ENCODE peak calls at places on chromosomes 1 and 21, in five cellular contexts. One of them, this sample, is unnamed.

GRCh38 chr1:222817529-222817928 is 2.7 kb downstream of the DISP1 start:
- DNase-seq in EL: peak
- DNase-seq in endothelial cell: no peak
- DNase-seq in C1 segment of cervical spinal cord: peak
- DNase-seq in iris pigment epithelial cell: peak
- DNase-seq in this sample: no peak

GRCh38 chr1:230120949-230121381 is 53.9 kb downstream of the GALNT2 start:
- DNase-seq in EL: peak
- DNase-seq in endothelial cell: peak
- DNase-seq in C1 segment of cervical spinal cord: no peak
- DNase-seq in iris pigment epithelial cell: no peak
- DNase-seq in this sample: no peak

GRCh38 chr21:46126321-46127238 is 28.7 kb downstream of the COL6A2 start:
- DNase-seq in EL: no peak
- DNase-seq in endothelial cell: peak
- DNase-seq in C1 segment of cervical spinal cord: no peak
- DNase-seq in iris pigment epithelial cell: no peak
- DNase-seq in this sample: no peak

GRCh38 chr1:229070168-229070567 is 200.7 kb upstream of the RAB4A start:
- DNase-seq in EL: peak
- DNase-seq in endothelial cell: no peak
- DNase-seq in C1 segment of cervical spinal cord: peak
- DNase-seq in iris pigment epithelial cell: peak
- DNase-seq in this sample: no peak

GRCh38 chr21:27421654-27422053 is 454.8 kb upstream of the ADAMTS5 start:
- DNase-seq in EL: no peak
- DNase-seq in endothelial cell: no peak
- DNase-seq in C1 segment of cervical spinal cord: no peak
- DNase-seq in iris pigment epithelial cell: no peak
- DNase-seq in this sample: no peak

GRCh38 chr21:34198232-34199120 is 125.1 kb downstream of the MRPS6 start:
- DNase-seq in EL: no peak
- DNase-seq in endothelial cell: no peak
- DNase-seq in C1 segment of cervical spinal cord: no peak
- DNase-seq in iris pigment epithelial cell: no peak
- DNase-seq in this sample: peak

GRCh38 chr1:12177999-12178441 is 11.2 kb downstream of the TNFRSF1B start:
- DNase-seq in EL: peak
- DNase-seq in endothelial cell: no peak
- DNase-seq in C1 segment of cervical spinal cord: peak
- DNase-seq in iris pigment epithelial cell: peak
- DNase-seq in this sample: peak

GRCh38 chr1:211939876-211940468 is 95.4 kb downstream of the INTS7 start:
- DNase-seq in EL: no peak
- DNase-seq in endothelial cell: no peak
- DNase-seq in C1 segment of cervical spinal cord: no peak
- DNase-seq in iris pigment epithelial cell: no peak
- DNase-seq in this sample: peak

GRCh38 chr21:44949161-44950015 is 9.6 kb downstream of the SLX9 start:
- DNase-seq in EL: peak
- DNase-seq in endothelial cell: peak
- DNase-seq in C1 segment of cervical spinal cord: peak
- DNase-seq in iris pigment epithelial cell: peak
- DNase-seq in this sample: peak

GRCh38 chr1:32703479-32704291 is 1.1 kb upstream of the SYNC start:
- DNase-seq in EL: peak
- DNase-seq in endothelial cell: no peak
- DNase-seq in C1 segment of cervical spinal cord: peak
- DNase-seq in iris pigment epithelial cell: peak
- DNase-seq in this sample: no peak

GRCh38 chr1:89085781-89086180 is 20.8 kb upstream of the GBP1 start:
- DNase-seq in EL: peak
- DNase-seq in endothelial cell: no peak
- DNase-seq in C1 segment of cervical spinal cord: no peak
- DNase-seq in iris pigment epithelial cell: peak
- DNase-seq in this sample: peak

GRCh38 chr1:84152649-84153056 is 8.6 kb downstream of the PRKACB start:
- DNase-seq in EL: no peak
- DNase-seq in endothelial cell: no peak
- DNase-seq in C1 segment of cervical spinal cord: no peak
- DNase-seq in iris pigment epithelial cell: peak
- DNase-seq in this sample: peak

GRCh38 chr1:67052741-67053534 is 1.0 kb downstream of the SLC35D1 start:
- DNase-seq in EL: peak
- DNase-seq in endothelial cell: peak
- DNase-seq in C1 segment of cervical spinal cord: peak
- DNase-seq in iris pigment epithelial cell: peak
- DNase-seq in this sample: peak

GRCh38 chr1:21254335-21254951 is 35.8 kb downstream of the ECE1 start:
- DNase-seq in EL: no peak
- DNase-seq in endothelial cell: peak
- DNase-seq in C1 segment of cervical spinal cord: no peak
- DNase-seq in iris pigment epithelial cell: no peak
- DNase-seq in this sample: no peak

GRCh38 chr1:45205000-45205909 is 1.1 kb downstream of the ZSWIM5 start:
- DNase-seq in EL: peak
- DNase-seq in endothelial cell: peak
- DNase-seq in C1 segment of cervical spinal cord: no peak
- DNase-seq in iris pigment epithelial cell: peak
- DNase-seq in this sample: no peak

GRCh38 chr1:45200906-45201500 is 5.4 kb downstream of the ZSWIM5 start:
- DNase-seq in EL: peak
- DNase-seq in endothelial cell: no peak
- DNase-seq in C1 segment of cervical spinal cord: no peak
- DNase-seq in iris pigment epithelial cell: peak
- DNase-seq in this sample: no peak

GRCh38 chr1:112316254-112316653 is 79.8 kb upstream of the CTTNBP2NL start:
- DNase-seq in EL: no peak
- DNase-seq in endothelial cell: no peak
- DNase-seq in C1 segment of cervical spinal cord: no peak
- DNase-seq in iris pigment epithelial cell: no peak
- DNase-seq in this sample: no peak

GRCh38 chr1:89671775-89672488 is 39.0 kb downstream of the LRRC8C start:
- DNase-seq in EL: peak
- DNase-seq in endothelial cell: no peak
- DNase-seq in C1 segment of cervical spinal cord: no peak
- DNase-seq in iris pigment epithelial cell: peak
- DNase-seq in this sample: no peak

GRCh38 chr1:116432655-116433282 is 59.7 kb downstream of the ATP1A1 start:
- DNase-seq in EL: no peak
- DNase-seq in endothelial cell: no peak
- DNase-seq in C1 segment of cervical spinal cord: no peak
- DNase-seq in iris pigment epithelial cell: no peak
- DNase-seq in this sample: no peak

GRCh38 chr1:203751051-203751450 is 13.9 kb upstream of the LAX1 start:
- DNase-seq in EL: peak
- DNase-seq in endothelial cell: no peak
- DNase-seq in C1 segment of cervical spinal cord: no peak
- DNase-seq in iris pigment epithelial cell: peak
- DNase-seq in this sample: no peak

GRCh38 chr1:112675728-112676381 is 1.4 kb downstream of the MOV10 start:
- DNase-seq in EL: no peak
- DNase-seq in endothelial cell: no peak
- DNase-seq in C1 segment of cervical spinal cord: no peak
- DNase-seq in iris pigment epithelial cell: no peak
- DNase-seq in this sample: no peak

GRCh38 chr1:114081145-114082046 is 72.3 kb downstream of the SYT6 start:
- DNase-seq in EL: no peak
- DNase-seq in endothelial cell: no peak
- DNase-seq in C1 segment of cervical spinal cord: no peak
- DNase-seq in iris pigment epithelial cell: no peak
- DNase-seq in this sample: no peak

GRCh38 chr1:56156937-56157336 is 422.4 kb downstream of the PLPP3 start:
- DNase-seq in EL: no peak
- DNase-seq in endothelial cell: no peak
- DNase-seq in C1 segment of cervical spinal cord: no peak
- DNase-seq in iris pigment epithelial cell: no peak
- DNase-seq in this sample: no peak

GRCh38 chr1:30191154-30191702 is 532.2 kb downstream of the MATN1 start:
- DNase-seq in EL: peak
- DNase-seq in endothelial cell: no peak
- DNase-seq in C1 segment of cervical spinal cord: no peak
- DNase-seq in iris pigment epithelial cell: peak
- DNase-seq in this sample: peak

GRCh38 chr1:15617874-15618684 is 821 bp downstream of the DDI2 start:
- DNase-seq in EL: peak
- DNase-seq in endothelial cell: peak
- DNase-seq in C1 segment of cervical spinal cord: no peak
- DNase-seq in iris pigment epithelial cell: peak
- DNase-seq in this sample: no peak

GRCh38 chr1:231163831-231164427 is 2.1 kb downstream of the TRIM67 start:
- DNase-seq in EL: no peak
- DNase-seq in endothelial cell: no peak
- DNase-seq in C1 segment of cervical spinal cord: no peak
- DNase-seq in iris pigment epithelial cell: no peak
- DNase-seq in this sample: no peak

GRCh38 chr1:150061632-150062101 is 5.9 kb upstream of the VPS45 start:
- DNase-seq in EL: peak
- DNase-seq in endothelial cell: no peak
- DNase-seq in C1 segment of cervical spinal cord: peak
- DNase-seq in iris pigment epithelial cell: peak
- DNase-seq in this sample: no peak

GRCh38 chr1:39491146-39491921 is at the start of gene BMP8A:
- DNase-seq in EL: peak
- DNase-seq in endothelial cell: peak
- DNase-seq in C1 segment of cervical spinal cord: no peak
- DNase-seq in iris pigment epithelial cell: peak
- DNase-seq in this sample: peak

GRCh38 chr1:234977891-234978396 is 150.7 kb downstream of the TOMM20 start:
- DNase-seq in EL: no peak
- DNase-seq in endothelial cell: no peak
- DNase-seq in C1 segment of cervical spinal cord: no peak
- DNase-seq in iris pigment epithelial cell: no peak
- DNase-seq in this sample: no peak

GRCh38 chr1:58819719-58820118 is 35.9 kb upstream of the JUN start:
- DNase-seq in EL: no peak
- DNase-seq in endothelial cell: no peak
- DNase-seq in C1 segment of cervical spinal cord: no peak
- DNase-seq in iris pigment epithelial cell: peak
- DNase-seq in this sample: no peak

GRCh38 chr21:31334648-31335121 is 9.4 kb downstream of the TIAM1 start:
- DNase-seq in EL: no peak
- DNase-seq in endothelial cell: no peak
- DNase-seq in C1 segment of cervical spinal cord: no peak
- DNase-seq in iris pigment epithelial cell: peak
- DNase-seq in this sample: no peak

GRCh38 chr1:202684716-202685115 is 25.5 kb downstream of the SYT2 start:
- DNase-seq in EL: no peak
- DNase-seq in endothelial cell: no peak
- DNase-seq in C1 segment of cervical spinal cord: no peak
- DNase-seq in iris pigment epithelial cell: no peak
- DNase-seq in this sample: no peak

GRCh38 chr1:184664042-184664659 is 90.5 kb downstream of the EDEM3 start:
- DNase-seq in EL: peak
- DNase-seq in endothelial cell: peak
- DNase-seq in C1 segment of cervical spinal cord: peak
- DNase-seq in iris pigment epithelial cell: peak
- DNase-seq in this sample: peak

GRCh38 chr1:9181990-9182783 is 52.4 kb upstream of the H6PD start:
- DNase-seq in EL: no peak
- DNase-seq in endothelial cell: peak
- DNase-seq in C1 segment of cervical spinal cord: no peak
- DNase-seq in iris pigment epithelial cell: peak
- DNase-seq in this sample: peak

GRCh38 chr1:160797861-160798273 is 1.9 kb downstream of the LY9 start:
- DNase-seq in EL: no peak
- DNase-seq in endothelial cell: no peak
- DNase-seq in C1 segment of cervical spinal cord: no peak
- DNase-seq in iris pigment epithelial cell: no peak
- DNase-seq in this sample: peak